ENCODE peak calls at places on chromosomes 6 and 20, in four cellular contexts. Z, R, S and G are unnamed samples.

GRCh38 chr20:4601630-4602296 is 119.9 kb upstream of the PRND start:
- DNase-seq in R (peak), Z (peak), S (peak), G (no peak)

GRCh38 chr6:168671028-168671862 is 230.3 kb downstream of the SMOC2 start:
- DNase-seq in R (no peak), Z (no peak), S (no peak), G (no peak)

GRCh38 chr6:38136547-38136946 is 317.0 kb downstream of the ZFAND3 start:
- DNase-seq in Z (no peak), R (no peak), S (no peak), G (no peak)

GRCh38 chr6:7505196-7505699 is 36.2 kb upstream of the DSP start:
- DNase-seq in Z (peak), S (no peak), R (peak), G (peak)

GRCh38 chr20:43979576-43979975 is 64.9 kb downstream of the TOX2 start:
- DNase-seq in S (no peak), R (no peak), Z (no peak), G (no peak)

GRCh38 chr20:46523696-46524328 is 10.5 kb upstream of the ZNF334 start:
- DNase-seq in S (no peak), R (no peak), Z (no peak), G (no peak)

GRCh38 chr20:651713-652610 is 1.0 kb downstream of the SRXN1 start:
- DNase-seq in S (no peak), R (peak), Z (no peak), G (no peak)

GRCh38 chr20:43751167-43752050 is 24.6 kb upstream of the GTSF1L start:
- DNase-seq in S (no peak), Z (no peak), R (peak), G (no peak)

GRCh38 chr6:108559884-108560462 is 744 bp upstream of the FOXO3 start:
- DNase-seq in R (peak), S (peak), Z (peak), G (peak)

GRCh38 chr20:5845686-5846651 is 95.8 kb downstream of the SHLD1 start:
- DNase-seq in S (no peak), R (no peak), Z (no peak), G (no peak)

GRCh38 chr6:52417675-52418111 is 2.4 kb upstream of the EFHC1 start:
- DNase-seq in R (no peak), S (no peak), Z (peak), G (no peak)

GRCh38 chr6:104527761-104528415 is 331.8 kb downstream of the HACE1 start:
- DNase-seq in R (peak), Z (no peak), S (peak), G (peak)

GRCh38 chr20:53402233-53403005 is 191.2 kb downstream of the ZNF217 start:
- DNase-seq in Z (no peak), S (no peak), R (no peak), G (no peak)

GRCh38 chr6:166168616-166169548 is 1.2 kb upstream of the TBXT start:
- DNase-seq in R (no peak), Z (no peak), S (no peak), G (no peak)

GRCh38 chr6:40796280-40797223 is 209.4 kb upstream of the LRFN2 start:
- DNase-seq in R (no peak), S (peak), Z (peak), G (no peak)

DNA sequence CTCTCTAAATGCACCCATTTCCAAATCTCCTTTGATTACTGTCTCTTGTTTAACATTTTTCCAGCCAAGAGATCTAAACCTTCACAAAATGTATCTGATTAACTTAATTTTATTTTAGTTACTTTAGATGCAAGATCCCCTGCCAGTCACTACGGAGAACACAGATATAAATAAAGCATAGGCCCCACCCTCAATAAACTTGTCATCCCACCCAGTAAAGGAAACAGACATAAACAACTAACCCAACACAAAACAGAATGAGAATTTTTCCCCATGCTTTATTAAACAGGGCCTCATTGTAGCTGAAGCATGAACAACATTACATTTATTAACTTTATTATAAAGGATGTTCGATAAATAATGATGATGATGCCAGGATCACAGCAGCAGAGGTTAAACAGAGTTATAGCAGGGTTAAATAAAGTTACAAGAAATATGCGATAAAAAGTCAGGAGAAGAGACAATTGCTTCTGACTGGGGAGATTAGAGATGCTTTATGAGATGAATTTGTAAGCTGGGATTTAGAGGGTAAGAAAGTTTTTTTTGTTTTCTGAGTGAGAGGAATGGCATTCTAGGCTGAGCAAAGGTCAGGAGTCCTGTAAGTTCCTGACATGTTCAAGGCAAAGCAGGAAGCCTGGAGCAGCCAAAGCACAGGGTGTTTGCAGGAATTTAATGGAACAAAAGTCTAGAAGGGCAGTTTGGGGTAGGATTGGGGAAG is 41.1 kb downstream of the TFAP2A start:
- DNase-seq in Z (no peak), S (no peak), R (no peak), G (no peak)
- H3K27ac ChIP-seq in Z (no peak), S (no peak), R (no peak), G (no peak)

GRCh38 chr6:123546537-123546936 is 90.2 kb downstream of the TRDN start:
- DNase-seq in R (no peak), Z (no peak), S (no peak), G (no peak)
- H3K27ac ChIP-seq in R (no peak), Z (no peak), S (peak), G (no peak)

GRCh38 chr20:32762754-32763201 is 593 bp downstream of the DNMT3B start:
- DNase-seq in R (no peak), S (peak), Z (no peak), G (no peak)
- H3K27ac ChIP-seq in R (peak), S (no peak), Z (no peak), G (peak)

GRCh38 chr6:35610830-35611229 is 77.9 kb downstream of the FKBP5 start:
- DNase-seq in R (no peak), S (no peak), Z (no peak), G (peak)

GRCh38 chr6:35613762-35614161 is 75.0 kb downstream of the FKBP5 start:
- DNase-seq in S (no peak), R (no peak), Z (no peak), G (no peak)

GRCh38 chr6:35607517-35608233 is 81.0 kb downstream of the FKBP5 start:
- DNase-seq in R (no peak), S (no peak), Z (no peak), G (no peak)

GRCh38 chr6:35605600-35605999 is 83.1 kb downstream of the FKBP5 start:
- DNase-seq in Z (no peak), S (no peak), R (no peak), G (no peak)

DNA sequence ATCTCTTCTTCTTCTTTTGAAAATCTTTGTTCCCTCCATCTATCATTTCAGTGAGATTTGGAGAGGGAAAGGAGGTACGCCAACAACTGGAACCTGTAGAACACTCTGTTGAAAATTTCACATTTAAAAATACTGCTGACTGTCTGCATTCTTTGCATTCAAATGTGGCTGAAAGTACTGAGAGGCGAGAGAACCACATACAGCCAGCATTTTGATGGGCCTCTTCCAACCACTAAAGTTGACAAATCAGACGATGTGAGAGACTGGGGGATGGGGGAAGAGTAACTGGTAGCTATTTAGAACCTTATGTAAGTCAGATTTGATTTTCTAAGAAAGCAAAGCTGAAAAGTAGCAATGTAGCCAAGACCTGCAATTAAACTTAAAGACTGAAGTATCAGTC is 77.5 kb downstream of the FKBP5 start:
- DNase-seq in Z (no peak), S (no peak), R (no peak), G (no peak)
- H3K27ac ChIP-seq in Z (peak), S (no peak), R (peak), G (no peak)

DNA sequence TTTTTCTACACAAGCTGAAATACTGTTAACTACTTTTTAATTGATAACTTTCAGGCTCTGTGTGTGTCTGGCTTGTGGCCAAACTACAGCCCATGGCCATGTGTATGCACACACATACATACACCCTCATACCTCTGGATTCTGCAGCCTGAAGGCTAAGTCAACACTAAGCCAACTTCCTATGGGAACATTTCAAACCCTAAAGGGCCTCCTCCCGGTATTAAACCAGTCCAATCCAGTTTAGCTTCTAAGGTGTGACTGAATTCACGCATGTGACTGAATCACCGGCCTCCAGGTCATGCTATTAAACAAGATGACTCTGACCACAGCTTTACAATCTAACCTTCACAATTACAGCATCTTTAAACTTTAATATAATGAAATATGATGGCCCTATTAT is 20.7 kb upstream of the DST start:
- DNase-seq in S (no peak), Z (no peak), R (peak), G (no peak)
- H3K27ac ChIP-seq in S (no peak), Z (no peak), R (peak), G (no peak)

GRCh38 chr6:42339991-42340401 is 111.7 kb downstream of the TRERF1 start:
- DNase-seq in Z (no peak), R (no peak), S (no peak), G (no peak)

GRCh38 chr6:42336431-42336830 is 115.3 kb downstream of the TRERF1 start:
- DNase-seq in R (no peak), S (no peak), Z (no peak), G (no peak)

GRCh38 chr6:42335896-42336295 is 115.8 kb downstream of the TRERF1 start:
- DNase-seq in Z (no peak), S (no peak), R (no peak), G (no peak)

GRCh38 chr6:42338573-42339218 is 113.0 kb downstream of the TRERF1 start:
- DNase-seq in R (no peak), Z (no peak), S (no peak), G (no peak)

GRCh38 chr6:42337985-42338572 is 113.6 kb downstream of the TRERF1 start:
- DNase-seq in S (no peak), R (no peak), Z (no peak), G (no peak)
- H3K27ac ChIP-seq in S (no peak), R (no peak), Z (no peak), G (no peak)

GRCh38 chr6:82176616-82177015 is 70.9 kb downstream of the IBTK start:
- DNase-seq in Z (no peak), R (no peak), S (no peak), G (no peak)
- H3K27ac ChIP-seq in Z (no peak), R (no peak), S (no peak), G (no peak)

GRCh38 chr6:33622456-33623431 is 1.6 kb downstream of the ITPR3 start:
- DNase-seq in R (peak), Z (no peak), S (no peak), G (no peak)
- H3K27ac ChIP-seq in R (peak), Z (peak), S (no peak), G (no peak)

DNA sequence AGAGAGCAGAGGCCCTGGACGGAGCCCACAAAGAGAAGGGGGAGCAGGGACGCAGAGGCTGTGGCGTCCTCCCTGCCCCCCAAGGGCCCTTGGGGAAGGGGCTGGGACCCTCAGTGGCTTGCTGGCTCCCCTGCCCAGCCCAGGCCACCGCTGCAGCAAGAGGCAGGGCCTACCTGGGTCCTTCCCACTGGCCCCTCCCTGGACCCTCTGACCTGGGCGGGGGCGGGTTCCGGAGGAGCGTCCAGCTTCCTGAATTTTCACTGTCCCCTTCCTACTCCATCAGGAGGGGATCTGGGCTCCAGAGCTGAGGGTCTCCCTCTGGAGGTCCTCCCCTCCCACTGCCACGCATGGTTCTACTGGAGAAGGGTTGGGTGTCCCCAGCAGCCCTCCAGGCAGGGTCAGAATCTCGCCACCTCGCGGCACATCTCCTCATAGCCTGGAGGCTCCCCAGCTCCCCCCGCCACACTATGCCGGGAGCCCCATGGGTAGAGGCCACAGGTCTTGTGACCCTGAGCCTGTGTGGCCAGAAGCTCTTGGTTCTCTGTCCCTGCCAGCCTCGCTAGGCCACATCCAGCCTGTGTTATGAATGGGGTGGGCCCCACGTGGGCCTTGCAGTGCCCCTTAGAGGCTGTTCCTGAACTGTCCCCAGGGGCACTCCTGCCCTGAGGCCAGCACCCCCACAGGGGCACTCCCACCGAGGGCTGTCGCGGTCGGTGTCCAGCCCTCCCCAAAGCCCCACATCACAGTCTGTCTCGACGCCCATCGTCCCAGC is 1.0 kb upstream of the SOX18 start:
- DNase-seq in R (no peak), Z (no peak), S (no peak), G (no peak)
- H3K27ac ChIP-seq in R (peak), Z (peak), S (peak), G (no peak)